ENCODE peak calls at places on chromosomes 2 and 18, in four cellular contexts. V, H, D and I are unnamed samples. For H3K4me1 and H3K27me3, the result is how much of the 10 kb centered on the place peaks cover.

GRCh38 chr18:52903858-52904257 is 563.9 kb downstream of the DCC start:
- DNase-seq in V (peak), H (no peak), D (peak), I (peak)

GRCh38 chr2:143428700-143429099 is 299.5 kb downstream of the ARHGAP15 start:
- DNase-seq in V (peak), H (no peak), D (no peak), I (no peak)

GRCh38 chr18:32607816-32608215 is 137.1 kb upstream of the GAREM1 start:
- DNase-seq in V (no peak), H (no peak), D (no peak), I (no peak)

GRCh38 chr2:43399515-43400245 is 173.3 kb upstream of the ZFP36L2 start:
- DNase-seq in V (no peak), H (no peak), D (no peak), I (no peak)

GRCh38 chr18:39862341-39862740 is 2092.7 kb upstream of the PIK3C3 start:
- DNase-seq in V (no peak), H (no peak), D (no peak), I (peak)

GRCh38 chr2:5373200-5373599 is 319.0 kb upstream of the SOX11 start:
- DNase-seq in V (peak), H (no peak), D (no peak), I (peak)

GRCh38 chr2:160209457-160209856 is 9.4 kb upstream of the ITGB6 start:
- DNase-seq in V (no peak), H (no peak), D (no peak), I (peak)

GRCh38 chr18:26436176-26437031 is 111.9 kb downstream of the KCTD1 start:
- DNase-seq in V (no peak), H (no peak), D (peak), I (no peak)

GRCh38 chr2:209872675-209873074 is 101.0 kb downstream of the UNC80 start:
- DNase-seq in V (no peak), H (no peak), D (peak), I (peak)

GRCh38 chr18:31555971-31556747 is 35.5 kb upstream of the TTR start:
- DNase-seq in V (peak), H (no peak), D (peak), I (no peak)

GRCh38 chr2:132703396-132703795 is 33.4 kb upstream of the LYPD1 start:
- DNase-seq in V (no peak), H (no peak), D (no peak), I (no peak)

GRCh38 chr2:69026026-69026425 is 13.0 kb downstream of the ANTXR1 start:
- DNase-seq in V (peak), H (no peak), D (peak), I (peak)

GRCh38 chr2:77977486-77978063 is 455.4 kb upstream of the LRRTM4 start:
- DNase-seq in V (no peak), H (no peak), D (no peak), I (peak)

GRCh38 chr2:43222472-43223146 is 3.8 kb downstream of the ZFP36L2 start:
- DNase-seq in V (no peak), H (no peak), D (no peak), I (no peak)

GRCh38 chr2:121151311-121152109 is 133.5 kb downstream of the TFCP2L1 start:
- DNase-seq in V (no peak), H (no peak), D (no peak), I (peak)

GRCh38 chr2:240946654-240947053 is 40.5 kb downstream of the CROCC2 start:
- DNase-seq in V (no peak), H (no peak), D (no peak), I (peak)

GRCh38 chr2:43939695-43940094 is 56.1 kb downstream of the LRPPRC start:
- DNase-seq in V (no peak), H (no peak), D (no peak), I (no peak)

GRCh38 chr2:174967693-174968260 is 37.4 kb downstream of the CHN1 start:
- DNase-seq in V (no peak), H (no peak), D (no peak), I (no peak)

GRCh38 chr2:174969091-174969734 is 36.0 kb downstream of the CHN1 start:
- DNase-seq in V (no peak), H (no peak), D (no peak), I (no peak)

GRCh38 chr2:174965551-174965950 is 39.6 kb downstream of the CHN1 start:
- DNase-seq in V (no peak), H (no peak), D (no peak), I (no peak)

GRCh38 chr2:174965992-174966789 is 39.0 kb downstream of the CHN1 start:
- DNase-seq in V (no peak), H (no peak), D (no peak), I (peak)

GRCh38 chr2:174967086-174967485 is 38.1 kb downstream of the CHN1 start:
- DNase-seq in V (no peak), H (no peak), D (no peak), I (no peak)
- H3K4me1 ChIP-seq in V (under half), H (under half), D (under half), I (under half)

GRCh38 chr2:47021301-47022009 is 105.8 kb upstream of the MCFD2 start:
- DNase-seq in V (no peak), H (no peak), D (no peak), I (no peak)
- H3K27ac ChIP-seq in V (no peak), H (peak), D (no peak), I (no peak)

GRCh38 chr2:231033147-231034132 is 3.9 kb upstream of the C2orf72 start:
- DNase-seq in V (no peak), H (no peak), D (no peak), I (no peak)

GRCh38 chr2:231036578-231037106 is 681 bp upstream of the C2orf72 start:
- DNase-seq in V (no peak), H (no peak), D (no peak), I (no peak)

GRCh38 chr2:231036131-231036530 is 1.2 kb upstream of the C2orf72 start:
- DNase-seq in V (no peak), H (no peak), D (no peak), I (no peak)

GRCh38 chr2:231032575-231033140 is 4.7 kb upstream of the C2orf72 start:
- DNase-seq in V (no peak), H (no peak), D (no peak), I (no peak)

GRCh38 chr2:231034291-231034882 is 2.9 kb upstream of the C2orf72 start:
- DNase-seq in V (no peak), H (no peak), D (peak), I (no peak)
- H3K27me3 ChIP-seq in V (under half), H (under half), D (under half), I (under half)

DNA sequence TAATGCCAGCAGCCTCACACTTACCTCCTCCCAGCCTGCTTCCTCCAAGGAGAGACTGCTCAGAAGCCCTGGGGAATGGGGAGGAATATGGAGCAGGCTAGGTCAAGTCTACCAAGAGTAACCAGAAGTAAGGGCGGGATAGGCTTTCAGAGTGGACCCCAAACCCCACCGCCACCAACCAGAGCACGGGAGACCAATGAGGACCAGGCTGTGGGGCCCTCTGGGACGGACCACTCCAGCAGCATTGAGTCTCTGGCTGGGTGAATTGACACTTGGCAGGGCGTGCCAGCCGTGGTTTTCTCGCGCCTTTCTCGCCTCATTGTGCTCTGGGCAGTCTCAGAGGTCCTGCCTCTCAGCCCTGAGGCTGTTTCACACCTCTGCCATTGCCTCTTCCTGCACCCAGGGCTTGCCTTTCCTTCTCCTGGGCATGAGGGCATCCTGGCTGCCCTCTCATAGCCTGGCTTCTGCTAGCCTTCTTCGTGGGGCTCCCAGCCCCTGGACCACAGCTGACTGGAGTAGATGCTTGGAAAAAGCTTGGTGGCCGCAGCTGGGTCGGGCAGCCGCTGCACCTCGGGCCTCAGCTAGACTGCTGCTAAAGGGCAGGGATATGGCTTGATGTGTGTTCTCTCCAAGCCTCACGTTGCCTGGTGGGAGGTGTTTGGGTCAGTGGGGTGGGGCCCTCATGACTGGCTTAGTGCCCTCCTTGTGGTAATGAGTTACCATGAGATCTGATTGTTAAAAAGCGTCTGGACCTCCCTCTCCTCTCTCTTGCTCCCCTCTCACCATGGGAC is 40.5 kb upstream of the HS6ST1 start:
- DNase-seq in V (no peak), H (peak), D (no peak), I (no peak)
- H3K4me1 ChIP-seq in V (under half), H (under half), D (under half), I (under half)